ENCODE peak calls at places on chromosomes 13 and 19, in seven cellular contexts. R is SK-N-SH, J is H1, E is HCT116, W is GM12878, B is K562, A is HepG2. P is an unnamed sample.
A peak's percentile ranks its signal among the peaks of the same experiment; 100 is the strongest.

GRCh38 chr19:35360880-35361420 is 2.7 kb downstream of the FFAR3 start:
- DNase-seq in A (no peak), R (no peak), W (no peak), B (no peak), E (no peak), J (no peak), P (no peak)

GRCh38 chr13:96751089-96751488 is 243.2 kb downstream of the OXGR1 start:
- DNase-seq in J (no peak), B (no peak), R (no peak), A (no peak), E (no peak), W (no peak), P (no peak)

GRCh38 chr13:36288794-36289391 is 8.7 kb downstream of the CCDC169 start:
- DNase-seq in A (no peak), J (no peak), E (no peak), B (no peak), W (no peak), R (no peak), P (no peak)

GRCh38 chr19:10061717-10062310 is 24.3 kb upstream of the SHFL start:
- DNase-seq in A (no peak), R (no peak), W (no peak), E (no peak), B (peak; percentile 76), J (no peak), P (peak; percentile 60)

GRCh38 chr13:40401911-40402776 is 264.3 kb downstream of the FOXO1 start:
- DNase-seq in J (no peak), A (peak; percentile 88), R (no peak), W (peak; percentile 74), B (peak; percentile 49), E (peak; percentile 64), P (no peak)

GRCh38 chr19:5718579-5719273 is 1.2 kb downstream of the LONP1 start:
- DNase-seq in E (peak; percentile 50), W (peak; percentile 5), R (no peak), B (peak; percentile 69), J (no peak), A (peak; percentile 27), P (peak; percentile 57)

GRCh38 chr13:30133976-30134375 is 173.4 kb downstream of the KATNAL1 start:
- DNase-seq in A (no peak), B (no peak), E (no peak), W (no peak), R (no peak), J (no peak), P (no peak)

GRCh38 chr19:662207-662961 is 630 bp downstream of the RNF126 start:
- DNase-seq in R (peak; percentile 74), J (no peak), W (no peak), B (peak; percentile 71), E (no peak), A (peak; percentile 52), P (peak; percentile 47)

GRCh38 chr13:50989476-50989875 is 79.9 kb downstream of the RNASEH2B start:
- DNase-seq in E (no peak), W (no peak), R (peak; percentile 30), B (peak; percentile 30), A (peak; percentile 14), J (no peak), P (peak; percentile 22)

GRCh38 chr13:98527526-98527925 is 49.4 kb downstream of the STK24 start:
- DNase-seq in B (no peak), R (no peak), E (no peak), J (no peak), A (no peak), W (no peak), P (no peak)

GRCh38 chr19:29387586-29387985 is 138.2 kb upstream of the VSTM2B start:
- DNase-seq in W (no peak), R (no peak), A (no peak), E (no peak), B (no peak), J (no peak), P (no peak)

GRCh38 chr13:48731957-48732569 is 78.3 kb downstream of the CYSLTR2 start:
- DNase-seq in A (peak; percentile 11), J (peak; percentile 83), R (peak; percentile 44), W (no peak), B (peak; percentile 44), E (peak; percentile 28), P (peak; percentile 48)

GRCh38 chr13:112804374-112804773 is 114.5 kb downstream of the ATP11A start:
- DNase-seq in R (no peak), A (no peak), E (no peak), B (no peak), W (no peak), J (no peak), P (no peak)

DNA sequence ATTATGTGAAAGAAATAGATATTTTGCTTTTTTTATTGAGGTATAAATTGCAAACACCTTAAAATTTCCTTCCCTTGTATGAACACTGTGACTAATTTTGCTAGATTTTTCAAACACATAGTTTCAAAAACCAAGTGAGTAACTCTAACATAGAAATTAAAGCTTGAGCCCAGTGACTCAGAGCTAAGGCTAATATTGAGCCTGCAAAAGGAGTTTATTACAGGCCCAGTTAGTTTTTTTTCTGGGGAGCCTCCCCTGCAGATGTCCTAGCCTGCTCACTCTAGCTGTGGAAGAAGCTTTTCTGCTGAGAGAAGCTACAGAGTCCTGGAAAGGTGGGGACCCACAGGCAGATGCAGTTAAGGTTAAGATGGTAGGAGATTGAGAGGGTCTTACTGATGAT is 3.4 kb downstream of the ZNF430 start:
- DNase-seq in E (no peak), W (no peak), A (no peak), B (no peak), J (no peak), R (no peak), P (no peak)
- TF ChIP-seq JUND in E (no peak), W (no peak), A (no peak), B (no peak), J (no peak), R (no peak), P (no peak)

GRCh38 chr19:15015946-15016542 is 33.2 kb upstream of the CASP14 start:
- DNase-seq in E (no peak), A (peak; percentile 14), R (no peak), J (no peak), B (peak; percentile 61), W (no peak), P (peak; percentile 45)
- TF ChIP-seq JUND in E (no peak), A (no peak), R (no peak), J (no peak), B (no peak), W (no peak), P (no peak)

DNA sequence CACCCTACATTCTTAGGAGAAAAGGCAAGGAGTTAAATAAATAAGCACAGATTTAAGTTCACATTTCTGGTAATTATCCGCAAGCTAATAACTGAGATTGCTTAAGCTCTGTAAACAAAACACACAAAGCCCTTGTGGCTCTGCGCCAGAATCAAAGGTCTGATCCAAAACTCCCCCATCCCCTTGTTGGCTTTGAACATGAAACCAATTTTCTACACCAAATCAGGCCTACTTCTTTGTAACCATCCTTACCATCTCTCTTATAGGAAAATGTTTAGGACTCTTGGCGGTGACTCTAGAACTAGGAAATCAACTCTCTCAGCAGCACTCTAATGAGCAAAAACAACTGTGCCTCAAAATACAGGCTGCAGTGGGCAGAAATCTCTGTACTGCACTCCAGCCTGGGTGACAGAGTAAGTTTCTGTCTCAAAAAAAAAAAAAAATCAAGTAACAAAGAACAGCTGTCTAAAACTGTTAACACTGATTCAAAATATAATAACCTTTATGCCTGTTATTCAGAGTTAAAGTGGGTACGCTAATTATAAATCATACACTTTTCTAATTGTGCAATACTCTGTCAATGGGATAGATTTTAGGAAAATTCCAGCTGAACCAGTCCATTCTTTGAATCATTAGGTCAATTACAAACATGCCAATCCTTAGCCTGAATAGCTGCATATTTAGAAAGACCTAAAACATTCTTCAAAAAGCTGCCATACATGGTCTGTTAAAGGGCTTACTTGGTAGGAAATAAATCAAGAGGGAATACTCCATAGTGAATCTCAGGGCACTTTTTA is 25.7 kb downstream of the ABCC4 start:
- DNase-seq in J (no peak), R (no peak), E (no peak), W (no peak), B (no peak), A (peak; percentile 73), P (no peak)
- TF ChIP-seq JUND in J (no peak), R (no peak), E (no peak), W (no peak), B (no peak), A (no peak), P (no peak)

GRCh38 chr19:49801966-49802661 is 11.0 kb downstream of the FUZ start:
- DNase-seq in W (no peak), B (peak; percentile 75), A (no peak), J (peak; percentile 84), R (peak; percentile 97), E (no peak), P (peak; percentile 71)
- TF ChIP-seq JUND in W (no peak), B (no peak), A (no peak), J (no peak), R (no peak), E (no peak), P (no peak)

GRCh38 chr13:82625753-82626152 is 1256.5 kb downstream of the SLITRK1 start:
- DNase-seq in A (no peak), E (no peak), J (no peak), W (no peak), R (no peak), B (no peak), P (no peak)

GRCh38 chr13:82627183-82627582 is 1255.1 kb downstream of the SLITRK1 start:
- DNase-seq in W (no peak), B (no peak), A (no peak), E (no peak), J (no peak), R (no peak), P (peak; percentile 33)
- TF ChIP-seq JUND in W (no peak), B (no peak), A (no peak), E (no peak), J (no peak), R (no peak), P (no peak)

P was measured in T47D.